ENCODE peak calls at places on chromosomes 5 and 9, in four cellular contexts. Q is H9, T is endothelial cell, K is choroid plexus epithelial cell. B is an unnamed sample.

GRCh38 chr5:98927242-98927987 is 1.4 kb downstream of the CHD1 start:
- DNase-seq in Q (no peak), T (peak), K (peak), B (no peak)

GRCh38 chr9:19481971-19482404 is 73.2 kb downstream of the ACER2 start:
- DNase-seq in Q (no peak), T (no peak), K (no peak), B (no peak)

GRCh38 chr5:88940712-88941111 is 57.7 kb upstream of the MEF2C start:
- DNase-seq in Q (no peak), T (no peak), K (peak), B (no peak)

GRCh38 chr5:57172466-57172961 is 1.3 kb upstream of the GPBP1 start:
- DNase-seq in Q (no peak), T (no peak), K (peak), B (no peak)

GRCh38 chr9:106104887-106105286 is 410.5 kb downstream of the TMEM38B start:
- DNase-seq in Q (no peak), T (no peak), K (no peak), B (no peak)

GRCh38 chr5:67902497-67902830 is 313.1 kb upstream of the PIK3R1 start:
- DNase-seq in Q (no peak), T (no peak), K (no peak), B (no peak)

GRCh38 chr5:17785774-17786173 is 151.5 kb downstream of the TAF11L14 start:
- DNase-seq in Q (peak), T (no peak), K (no peak), B (no peak)

GRCh38 chr5:125316386-125316785 is 569.9 kb upstream of the ZNF608 start:
- DNase-seq in Q (no peak), T (no peak), K (peak), B (no peak)

GRCh38 chr9:136309101-136309801 is 5.4 kb upstream of the CCDC187 start:
- DNase-seq in Q (no peak), T (no peak), K (no peak), B (no peak)

GRCh38 chr5:130055572-130055971 is 151.3 kb downstream of the CHSY3 start:
- DNase-seq in Q (no peak), T (no peak), K (no peak), B (no peak)

GRCh38 chr9:76574171-76574767 is 115.3 kb downstream of the GCNT1 start:
- DNase-seq in Q (no peak), T (no peak), K (no peak), B (no peak)

GRCh38 chr9:110021891-110022290 is 186.1 kb downstream of the C9orf152 start:
- DNase-seq in Q (no peak), T (no peak), K (peak), B (no peak)

GRCh38 chr9:107586493-107586892 is 96.9 kb upstream of the KLF4 start:
- DNase-seq in Q (no peak), T (no peak), K (no peak), B (no peak)

GRCh38 chr5:175337680-175338079 is 106.3 kb downstream of the DRD1 start:
- DNase-seq in Q (no peak), T (no peak), K (no peak), B (no peak)

GRCh38 chr9:72187296-72187695 is 38.1 kb downstream of the GDA start:
- DNase-seq in Q (no peak), T (no peak), K (no peak), B (no peak)

GRCh38 chr9:93198117-93198838 is 14.3 kb downstream of the WNK2 start:
- DNase-seq in Q (no peak), T (no peak), K (no peak), B (no peak)

GRCh38 chr5:138610468-138611294 is 35.5 kb upstream of the HSPA9 start:
- DNase-seq in Q (peak), T (peak), K (peak), B (no peak)

GRCh38 chr9:131500377-131500776 is 2.3 kb upstream of the POMT1 start:
- DNase-seq in Q (no peak), T (no peak), K (no peak), B (no peak)

GRCh38 chr9:80797841-80798688 is 891.3 kb downstream of the TLE1 start:
- DNase-seq in Q (no peak), T (no peak), K (no peak), B (no peak)

GRCh38 chr5:78958672-78959410 is 26.3 kb downstream of the ARSB start:
- DNase-seq in Q (no peak), T (no peak), K (no peak), B (no peak)

GRCh38 chr5:1910081-1910760 is 27.5 kb upstream of the IRX4 start:
- DNase-seq in Q (no peak), T (no peak), K (no peak), B (no peak)

GRCh38 chr5:160240350-160240749 is 11.0 kb downstream of the FABP6 start:
- DNase-seq in Q (no peak), T (no peak), K (no peak), B (no peak)

GRCh38 chr5:76688836-76689235 is 27.1 kb upstream of the F2R start:
- DNase-seq in Q (no peak), T (no peak), K (peak), B (no peak)

GRCh38 chr9:26264709-26265601 is 586.7 kb upstream of the TUSC1 start:
- DNase-seq in Q (no peak), T (no peak), K (peak), B (no peak)

GRCh38 chr9:2418619-2419018 is 203.0 kb upstream of the VLDLR start:
- DNase-seq in Q (no peak), T (no peak), K (peak), B (no peak)

GRCh38 chr5:68225911-68226563 is 10.5 kb downstream of the PIK3R1 start:
- DNase-seq in Q (no peak), T (no peak), K (no peak), B (no peak)

GRCh38 chr5:72156921-72157320 is 49.6 kb downstream of the MAP1B start:
- DNase-seq in Q (no peak), T (no peak), K (peak), B (no peak)

GRCh38 chr5:40547994-40548575 is 131.6 kb upstream of the PTGER4 start:
- DNase-seq in Q (no peak), T (no peak), K (no peak), B (no peak)

GRCh38 chr9:93265972-93266371 is 82.0 kb downstream of the WNK2 start:
- DNase-seq in Q (no peak), T (no peak), K (no peak), B (no peak)

GRCh38 chr5:53934126-53934856 is 373.9 kb downstream of the NDUFS4 start:
- DNase-seq in Q (no peak), T (no peak), K (peak), B (no peak)

GRCh38 chr9:105118646-105119045 is 125.8 kb upstream of the SLC44A1 start:
- DNase-seq in Q (no peak), T (no peak), K (no peak), B (no peak)

GRCh38 chr9:103242025-103242424 is 246.9 kb downstream of the CYLC2 start:
- DNase-seq in Q (no peak), T (no peak), K (no peak), B (no peak)

GRCh38 chr5:52498607-52499006 is 289.1 kb upstream of the ITGA1 start:
- DNase-seq in Q (no peak), T (no peak), K (no peak), B (no peak)

GRCh38 chr9:136765041-136765440 is 723 bp upstream of the LCN15 start:
- DNase-seq in Q (peak), T (no peak), K (no peak), B (no peak)

GRCh38 chr9:24464321-24464951 is 81.3 kb downstream of the IZUMO3 start:
- DNase-seq in Q (no peak), T (no peak), K (peak), B (no peak)

GRCh38 chr5:94670726-94671125 is 52.3 kb downstream of the SLF1 start:
- DNase-seq in Q (no peak), T (no peak), K (peak), B (no peak)

GRCh38 chr5:109516385-109516784 is 106.6 kb upstream of the PJA2 start:
- DNase-seq in Q (no peak), T (no peak), K (no peak), B (no peak)

GRCh38 chr9:99948482-99948881 is 42.0 kb downstream of the STX17 start:
- DNase-seq in Q (no peak), T (no peak), K (no peak), B (no peak)

GRCh38 chr9:99948896-99949295 is 42.4 kb downstream of the STX17 start:
- DNase-seq in Q (no peak), T (no peak), K (peak), B (no peak)

GRCh38 chr9:99947395-99947794 is 40.9 kb downstream of the STX17 start:
- DNase-seq in Q (no peak), T (no peak), K (peak), B (no peak)
- TF ChIP-seq CTCF in Q (peak), T (peak), K (peak), B (no peak)

GRCh38 chr5:59496524-59497134 is 396.9 kb downstream of the PDE4D start:
- DNase-seq in Q (peak), T (peak), K (peak), B (no peak)
- TF ChIP-seq CTCF in Q (peak), T (peak), K (peak), B (no peak)

GRCh38 chr5:134020188-134020587 is 15.4 kb upstream of the VDAC1 start:
- DNase-seq in Q (no peak), T (no peak), K (no peak), B (no peak)

GRCh38 chr5:134019636-134020035 is 14.9 kb upstream of the VDAC1 start:
- DNase-seq in Q (no peak), T (no peak), K (no peak), B (no peak)

GRCh38 chr5:134018986-134019316 is 14.2 kb upstream of the VDAC1 start:
- DNase-seq in Q (no peak), T (no peak), K (no peak), B (no peak)

GRCh38 chr5:134022333-134022732 is 17.6 kb upstream of the VDAC1 start:
- DNase-seq in Q (no peak), T (no peak), K (no peak), B (no peak)

GRCh38 chr5:134018154-134018985 is 13.6 kb upstream of the VDAC1 start:
- DNase-seq in Q (no peak), T (no peak), K (no peak), B (no peak)
- TF ChIP-seq CTCF in Q (no peak), T (no peak), K (no peak), B (no peak)

GRCh38 chr9:111691686-111692329 is 30.4 kb downstream of the GNG10 start:
- DNase-seq in Q (no peak), T (no peak), K (peak), B (no peak)
- TF ChIP-seq CTCF in Q (peak), T (no peak), K (peak), B (no peak)

GRCh38 chr9:17699615-17700315 is 120.9 kb downstream of the SH3GL2 start:
- DNase-seq in Q (no peak), T (no peak), K (no peak), B (no peak)
- TF ChIP-seq CTCF in Q (no peak), T (no peak), K (no peak), B (no peak)

GRCh38 chr5:16585028-16585667 is 31.6 kb downstream of the RETREG1 start:
- DNase-seq in Q (no peak), T (no peak), K (no peak), B (no peak)
- TF ChIP-seq CTCF in Q (peak), T (peak), K (peak), B (no peak)

DNA sequence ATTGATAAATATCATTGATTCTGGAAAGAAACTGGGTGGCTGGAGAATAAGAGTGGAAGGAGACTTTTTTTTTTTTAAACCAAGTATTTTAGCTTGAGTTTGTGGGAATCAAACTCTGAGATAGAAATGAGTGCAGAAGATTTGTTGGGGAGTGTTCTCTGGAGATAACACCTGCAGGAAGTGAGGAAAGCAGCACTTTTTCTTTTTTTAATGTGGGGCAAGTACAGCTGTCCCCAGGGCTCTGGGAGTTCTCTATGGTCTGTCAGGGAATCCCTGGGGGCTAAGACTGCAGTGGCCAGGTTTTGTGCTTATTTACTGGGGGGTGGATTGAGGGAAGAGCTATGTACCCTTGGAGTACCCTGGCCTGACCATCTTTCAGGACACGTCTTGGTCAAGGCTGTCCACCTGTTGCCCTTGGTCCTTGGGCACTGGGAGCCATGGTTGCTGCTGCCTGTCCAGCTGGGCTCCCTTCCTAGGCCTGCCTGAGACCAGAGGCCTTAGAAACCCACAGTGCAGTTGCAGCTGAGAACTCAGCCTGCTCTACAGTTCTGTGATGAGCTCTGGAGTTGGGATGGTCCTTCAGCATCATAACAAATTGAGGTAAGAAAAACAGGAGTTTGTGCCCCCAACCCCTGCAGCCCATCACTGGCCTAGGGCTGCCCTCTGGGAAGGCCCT is 85.8 kb downstream of the PHAX start:
- DNase-seq in Q (no peak), T (no peak), K (no peak), B (no peak)
- TF ChIP-seq CTCF in Q (no peak), T (no peak), K (no peak), B (no peak)

B was measured in omental fat pad.